ENCODE peak calls at places on chromosome 3, in five cellular contexts. One of them, this sample, is unnamed.

GRCh38 chr3:60056394-60056793 is 1006.6 kb upstream of the CFAP20DC start:
- DNase-seq in neuronal stem cell: no peak
- DNase-seq in mesenchymal stem cell: no peak
- DNase-seq in trophoblast cell: no peak
- DNase-seq in H1: no peak
- DNase-seq in this sample: no peak

GRCh38 chr3:150410311-150411105 is 2.4 kb downstream of the TSC22D2 start:
- DNase-seq in neuronal stem cell: no peak
- DNase-seq in mesenchymal stem cell: peak
- DNase-seq in trophoblast cell: peak
- DNase-seq in H1: no peak
- DNase-seq in this sample: peak

GRCh38 chr3:72969766-72970165 is 26.8 kb upstream of the PPP4R2 start:
- DNase-seq in neuronal stem cell: no peak
- DNase-seq in mesenchymal stem cell: peak
- DNase-seq in trophoblast cell: no peak
- DNase-seq in H1: no peak
- DNase-seq in this sample: no peak

GRCh38 chr3:18766971-18767370 is 341.8 kb upstream of the SATB1 start:
- DNase-seq in neuronal stem cell: no peak
- DNase-seq in mesenchymal stem cell: no peak
- DNase-seq in trophoblast cell: no peak
- DNase-seq in H1: no peak
- DNase-seq in this sample: no peak

GRCh38 chr3:69683076-69683806 is 56.0 kb upstream of the MITF start:
- DNase-seq in neuronal stem cell: no peak
- DNase-seq in mesenchymal stem cell: no peak
- DNase-seq in trophoblast cell: no peak
- DNase-seq in H1: peak
- DNase-seq in this sample: no peak

GRCh38 chr3:32459474-32459873 is 43.2 kb downstream of the CMTM6 start:
- DNase-seq in neuronal stem cell: no peak
- DNase-seq in mesenchymal stem cell: no peak
- DNase-seq in trophoblast cell: no peak
- DNase-seq in H1: no peak
- DNase-seq in this sample: no peak

GRCh38 chr3:183981990-183982658 is 35.6 kb downstream of the ABCC5 start:
- DNase-seq in neuronal stem cell: no peak
- DNase-seq in mesenchymal stem cell: no peak
- DNase-seq in trophoblast cell: no peak
- DNase-seq in H1: no peak
- DNase-seq in this sample: no peak

GRCh38 chr3:157119369-157119951 is 40.5 kb downstream of the CCNL1 start:
- DNase-seq in neuronal stem cell: no peak
- DNase-seq in mesenchymal stem cell: no peak
- DNase-seq in trophoblast cell: no peak
- DNase-seq in H1: no peak
- DNase-seq in this sample: no peak

GRCh38 chr3:59771760-59772159 is 721.9 kb upstream of the CFAP20DC start:
- DNase-seq in neuronal stem cell: no peak
- DNase-seq in mesenchymal stem cell: peak
- DNase-seq in trophoblast cell: peak
- DNase-seq in H1: no peak
- DNase-seq in this sample: no peak

GRCh38 chr3:71101581-71101980 is 481.9 kb downstream of the FOXP1 start:
- DNase-seq in neuronal stem cell: no peak
- DNase-seq in mesenchymal stem cell: peak
- DNase-seq in trophoblast cell: peak
- DNase-seq in H1: no peak
- DNase-seq in this sample: no peak

GRCh38 chr3:11226042-11226370 is 46.2 kb upstream of the ATG7 start:
- DNase-seq in neuronal stem cell: no peak
- DNase-seq in mesenchymal stem cell: no peak
- DNase-seq in trophoblast cell: no peak
- DNase-seq in H1: no peak
- DNase-seq in this sample: no peak

GRCh38 chr3:21779909-21780308 is 28.9 kb upstream of the ZNF385D start:
- DNase-seq in neuronal stem cell: no peak
- DNase-seq in mesenchymal stem cell: no peak
- DNase-seq in trophoblast cell: no peak
- DNase-seq in H1: no peak
- DNase-seq in this sample: no peak

GRCh38 chr3:8313591-8314298 is 187.9 kb upstream of the LMCD1 start:
- DNase-seq in neuronal stem cell: no peak
- DNase-seq in mesenchymal stem cell: no peak
- DNase-seq in trophoblast cell: no peak
- DNase-seq in H1: no peak
- DNase-seq in this sample: no peak

GRCh38 chr3:15601399-15602145 is at the start of the genes BTD and HACL1:
- DNase-seq in neuronal stem cell: peak
- DNase-seq in mesenchymal stem cell: peak
- DNase-seq in trophoblast cell: peak
- DNase-seq in H1: peak
- DNase-seq in this sample: peak

GRCh38 chr3:126525091-126525852 is 1.3 kb downstream of the CHST13 start:
- DNase-seq in neuronal stem cell: no peak
- DNase-seq in mesenchymal stem cell: no peak
- DNase-seq in trophoblast cell: no peak
- DNase-seq in H1: no peak
- DNase-seq in this sample: no peak

GRCh38 chr3:147359177-147360062 is 46.9 kb downstream of the ZIC4 start:
- DNase-seq in neuronal stem cell: no peak
- DNase-seq in mesenchymal stem cell: no peak
- DNase-seq in trophoblast cell: no peak
- DNase-seq in H1: no peak
- DNase-seq in this sample: peak

GRCh38 chr3:112074616-112075497 is 11.3 kb upstream of the C3orf52 start:
- DNase-seq in neuronal stem cell: no peak
- DNase-seq in mesenchymal stem cell: peak
- DNase-seq in trophoblast cell: peak
- DNase-seq in H1: no peak
- DNase-seq in this sample: peak

GRCh38 chr3:105970283-105970682 is 101.5 kb upstream of the CBLB start:
- DNase-seq in neuronal stem cell: no peak
- DNase-seq in mesenchymal stem cell: peak
- DNase-seq in trophoblast cell: peak
- DNase-seq in H1: no peak
- DNase-seq in this sample: no peak

GRCh38 chr3:134313839-134314587 is 60.2 kb downstream of the AMOTL2 start:
- DNase-seq in neuronal stem cell: no peak
- DNase-seq in mesenchymal stem cell: no peak
- DNase-seq in trophoblast cell: no peak
- DNase-seq in H1: no peak
- DNase-seq in this sample: peak

GRCh38 chr3:100932491-100932890 is 60.7 kb downstream of the ABI3BP start:
- DNase-seq in neuronal stem cell: no peak
- DNase-seq in mesenchymal stem cell: no peak
- DNase-seq in trophoblast cell: no peak
- DNase-seq in H1: no peak
- DNase-seq in this sample: no peak

GRCh38 chr3:141368062-141368924 is at the start of gene ZBTB38:
- DNase-seq in neuronal stem cell: peak
- DNase-seq in mesenchymal stem cell: peak
- DNase-seq in trophoblast cell: peak
- DNase-seq in H1: peak
- DNase-seq in this sample: peak

GRCh38 chr3:19522305-19522704 is 374.0 kb downstream of the KCNH8 start:
- DNase-seq in neuronal stem cell: no peak
- DNase-seq in mesenchymal stem cell: no peak
- DNase-seq in trophoblast cell: no peak
- DNase-seq in H1: no peak
- DNase-seq in this sample: no peak

GRCh38 chr3:41915353-41915752 is 46.5 kb downstream of the ULK4 start:
- DNase-seq in neuronal stem cell: no peak
- DNase-seq in mesenchymal stem cell: no peak
- DNase-seq in trophoblast cell: no peak
- DNase-seq in H1: no peak
- DNase-seq in this sample: no peak

GRCh38 chr3:41920406-41920970 is 41.4 kb downstream of the ULK4 start:
- DNase-seq in neuronal stem cell: no peak
- DNase-seq in mesenchymal stem cell: no peak
- DNase-seq in trophoblast cell: no peak
- DNase-seq in H1: no peak
- DNase-seq in this sample: no peak
- H2BK12ac ChIP-seq in neuronal stem cell: no peak
- H2BK12ac ChIP-seq in mesenchymal stem cell: no peak
- H2BK12ac ChIP-seq in trophoblast cell: no peak
- H2BK12ac ChIP-seq in H1: no peak
- H2BK12ac ChIP-seq in this sample: no peak

GRCh38 chr3:79028916-79029315 is 738.9 kb downstream of the ROBO1 start:
- DNase-seq in neuronal stem cell: no peak
- DNase-seq in mesenchymal stem cell: no peak
- DNase-seq in trophoblast cell: no peak
- DNase-seq in H1: no peak
- DNase-seq in this sample: no peak

GRCh38 chr3:79038057-79038456 is 729.7 kb downstream of the ROBO1 start:
- DNase-seq in neuronal stem cell: no peak
- DNase-seq in mesenchymal stem cell: no peak
- DNase-seq in trophoblast cell: no peak
- DNase-seq in H1: no peak
- DNase-seq in this sample: no peak

GRCh38 chr3:79030157-79030556 is 737.6 kb downstream of the ROBO1 start:
- DNase-seq in neuronal stem cell: no peak
- DNase-seq in mesenchymal stem cell: no peak
- DNase-seq in trophoblast cell: no peak
- DNase-seq in H1: no peak
- DNase-seq in this sample: no peak

GRCh38 chr3:79027593-79027992 is 740.2 kb downstream of the ROBO1 start:
- DNase-seq in neuronal stem cell: no peak
- DNase-seq in mesenchymal stem cell: no peak
- DNase-seq in trophoblast cell: no peak
- DNase-seq in H1: no peak
- DNase-seq in this sample: no peak

GRCh38 chr3:79032686-79033318 is 735.0 kb downstream of the ROBO1 start:
- DNase-seq in neuronal stem cell: peak
- DNase-seq in mesenchymal stem cell: peak
- DNase-seq in trophoblast cell: peak
- DNase-seq in H1: no peak
- DNase-seq in this sample: no peak
- H2BK12ac ChIP-seq in neuronal stem cell: no peak
- H2BK12ac ChIP-seq in mesenchymal stem cell: no peak
- H2BK12ac ChIP-seq in trophoblast cell: no peak
- H2BK12ac ChIP-seq in H1: no peak
- H2BK12ac ChIP-seq in this sample: no peak

DNA sequence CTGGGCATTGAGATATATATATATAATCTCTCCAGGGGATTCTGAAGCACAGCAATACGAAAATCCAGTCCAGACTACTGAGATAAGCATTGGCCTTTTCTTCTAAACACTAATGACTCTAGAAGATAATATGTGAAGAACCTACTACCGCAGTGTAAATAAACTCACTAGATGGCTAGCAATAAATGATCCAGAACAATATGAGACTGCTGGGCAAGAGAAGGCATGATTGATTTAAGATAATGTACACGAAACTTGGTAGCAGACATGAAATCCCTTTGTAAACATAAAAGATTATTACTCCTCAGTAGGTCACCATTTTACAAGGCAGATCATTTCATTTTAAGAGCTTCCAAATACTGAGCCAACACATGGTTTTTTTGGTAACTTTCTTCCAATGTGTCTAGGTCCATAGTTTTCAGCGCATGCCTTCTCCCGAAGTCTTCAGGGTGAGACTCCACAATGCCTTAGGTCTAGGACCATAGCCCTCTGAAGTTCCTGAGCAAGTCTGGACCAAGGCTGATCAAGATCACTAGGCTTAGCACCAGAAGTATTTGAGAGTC is 193.2 kb downstream of the LRRN1 start:
- DNase-seq in neuronal stem cell: no peak
- DNase-seq in mesenchymal stem cell: no peak
- DNase-seq in trophoblast cell: no peak
- DNase-seq in H1: no peak
- DNase-seq in this sample: no peak
- H2BK12ac ChIP-seq in neuronal stem cell: no peak
- H2BK12ac ChIP-seq in mesenchymal stem cell: no peak
- H2BK12ac ChIP-seq in trophoblast cell: no peak
- H2BK12ac ChIP-seq in H1: no peak
- H2BK12ac ChIP-seq in this sample: no peak

DNA sequence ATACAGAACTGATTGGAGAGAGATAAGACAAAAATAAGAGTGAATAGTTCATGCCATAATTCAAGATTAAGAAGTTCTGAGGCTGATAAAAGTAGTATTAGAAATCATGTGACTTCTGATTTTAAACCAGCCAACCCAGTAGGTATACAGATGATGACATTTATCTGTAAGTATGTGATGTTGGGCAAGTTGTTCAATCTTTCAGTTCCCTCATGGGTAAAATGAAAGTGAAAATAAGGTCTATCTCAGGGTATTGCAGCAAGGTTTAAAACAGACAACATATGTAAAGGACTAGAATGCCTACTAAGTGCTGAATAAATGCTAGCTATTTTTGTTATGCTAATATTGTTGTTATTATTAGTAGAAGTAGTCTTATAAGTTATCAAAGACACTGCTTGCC is 1055.7 kb downstream of the NAALADL2 start:
- DNase-seq in neuronal stem cell: no peak
- DNase-seq in mesenchymal stem cell: peak
- DNase-seq in trophoblast cell: peak
- DNase-seq in H1: no peak
- DNase-seq in this sample: no peak
- H2BK12ac ChIP-seq in neuronal stem cell: no peak
- H2BK12ac ChIP-seq in mesenchymal stem cell: no peak
- H2BK12ac ChIP-seq in trophoblast cell: no peak
- H2BK12ac ChIP-seq in H1: no peak
- H2BK12ac ChIP-seq in this sample: no peak

GRCh38 chr3:168096210-168096795 is 579 bp upstream of the GOLIM4 start:
- DNase-seq in neuronal stem cell: peak
- DNase-seq in mesenchymal stem cell: peak
- DNase-seq in trophoblast cell: peak
- DNase-seq in H1: no peak
- DNase-seq in this sample: peak
- H2BK12ac ChIP-seq in neuronal stem cell: no peak
- H2BK12ac ChIP-seq in mesenchymal stem cell: no peak
- H2BK12ac ChIP-seq in trophoblast cell: no peak
- H2BK12ac ChIP-seq in H1: peak
- H2BK12ac ChIP-seq in this sample: no peak

GRCh38 chr3:124620600-124621063 is 109.6 kb upstream of the UMPS start:
- DNase-seq in neuronal stem cell: no peak
- DNase-seq in mesenchymal stem cell: peak
- DNase-seq in trophoblast cell: peak
- DNase-seq in H1: no peak
- DNase-seq in this sample: no peak

GRCh38 chr3:124619887-124620599 is 110.2 kb upstream of the UMPS start:
- DNase-seq in neuronal stem cell: no peak
- DNase-seq in mesenchymal stem cell: peak
- DNase-seq in trophoblast cell: no peak
- DNase-seq in H1: no peak
- DNase-seq in this sample: no peak

GRCh38 chr3:124621498-124621897 is 108.8 kb upstream of the UMPS start:
- DNase-seq in neuronal stem cell: no peak
- DNase-seq in mesenchymal stem cell: peak
- DNase-seq in trophoblast cell: no peak
- DNase-seq in H1: no peak
- DNase-seq in this sample: no peak

GRCh38 chr3:124615896-124616543 is 114.2 kb upstream of the UMPS start:
- DNase-seq in neuronal stem cell: no peak
- DNase-seq in mesenchymal stem cell: no peak
- DNase-seq in trophoblast cell: no peak
- DNase-seq in H1: no peak
- DNase-seq in this sample: no peak

GRCh38 chr3:124617177-124617576 is 113.1 kb upstream of the UMPS start:
- DNase-seq in neuronal stem cell: no peak
- DNase-seq in mesenchymal stem cell: no peak
- DNase-seq in trophoblast cell: no peak
- DNase-seq in H1: no peak
- DNase-seq in this sample: no peak
- H2BK12ac ChIP-seq in neuronal stem cell: no peak
- H2BK12ac ChIP-seq in mesenchymal stem cell: no peak
- H2BK12ac ChIP-seq in trophoblast cell: no peak
- H2BK12ac ChIP-seq in H1: no peak
- H2BK12ac ChIP-seq in this sample: no peak

This sample was measured in H9.